ENCODE peak calls at places on chromosomes 3 and 15, in seven cellular contexts. One of them, this sample, is unnamed.

GRCh38 chr3:37862712-37863551 is 1.3 kb downstream of the CTDSPL start:
- DNase-seq in mesenteric fat pad: no peak
- DNase-seq in endothelial cell: no peak
- DNase-seq in HS-5: no peak
- DNase-seq in prostate gland: no peak
- DNase-seq in ELR: peak; percentile 48
- DNase-seq in stimulated activated CD8-positive, alpha-beta memory T cell treated with anti-CD3 and anti-CD28 coated beads, Interleukin-15, amount 100 ng/mL, for 4 hours: no peak
- DNase-seq in this sample: no peak

GRCh38 chr15:71252036-71252898 is 137.0 kb downstream of the THSD4 start:
- DNase-seq in mesenteric fat pad: no peak
- DNase-seq in endothelial cell: no peak
- DNase-seq in HS-5: no peak
- DNase-seq in prostate gland: no peak
- DNase-seq in ELR: peak; percentile 62
- DNase-seq in stimulated activated CD8-positive, alpha-beta memory T cell treated with anti-CD3 and anti-CD28 coated beads, Interleukin-15, amount 100 ng/mL, for 4 hours: no peak
- DNase-seq in this sample: no peak

GRCh38 chr3:33096103-33096868 is 660 bp downstream of the GLB1 start:
- DNase-seq in mesenteric fat pad: no peak
- DNase-seq in endothelial cell: peak; percentile 47
- DNase-seq in HS-5: no peak
- DNase-seq in prostate gland: peak; percentile 19
- DNase-seq in ELR: peak; percentile 52
- DNase-seq in stimulated activated CD8-positive, alpha-beta memory T cell treated with anti-CD3 and anti-CD28 coated beads, Interleukin-15, amount 100 ng/mL, for 4 hours: no peak
- DNase-seq in this sample: peak; percentile 44

GRCh38 chr3:122668930-122669730 is 11.5 kb upstream of the PARP14 start:
- DNase-seq in mesenteric fat pad: no peak
- DNase-seq in endothelial cell: no peak
- DNase-seq in HS-5: peak; percentile 86
- DNase-seq in prostate gland: no peak
- DNase-seq in ELR: peak; percentile 91
- DNase-seq in stimulated activated CD8-positive, alpha-beta memory T cell treated with anti-CD3 and anti-CD28 coated beads, Interleukin-15, amount 100 ng/mL, for 4 hours: no peak
- DNase-seq in this sample: peak; percentile 60

GRCh38 chr15:23529891-23530290 is 35.6 kb upstream of the MKRN3 start:
- DNase-seq in mesenteric fat pad: no peak
- DNase-seq in endothelial cell: no peak
- DNase-seq in HS-5: no peak
- DNase-seq in prostate gland: no peak
- DNase-seq in ELR: no peak
- DNase-seq in stimulated activated CD8-positive, alpha-beta memory T cell treated with anti-CD3 and anti-CD28 coated beads, Interleukin-15, amount 100 ng/mL, for 4 hours: no peak
- DNase-seq in this sample: no peak

GRCh38 chr3:2110597-2111117 is 12.0 kb downstream of the CNTN4 start:
- DNase-seq in mesenteric fat pad: no peak
- DNase-seq in endothelial cell: no peak
- DNase-seq in HS-5: no peak
- DNase-seq in prostate gland: no peak
- DNase-seq in ELR: no peak
- DNase-seq in stimulated activated CD8-positive, alpha-beta memory T cell treated with anti-CD3 and anti-CD28 coated beads, Interleukin-15, amount 100 ng/mL, for 4 hours: no peak
- DNase-seq in this sample: no peak

GRCh38 chr15:60840703-60841411 is 361.9 kb upstream of the ICE2 start:
- DNase-seq in mesenteric fat pad: no peak
- DNase-seq in endothelial cell: no peak
- DNase-seq in HS-5: no peak
- DNase-seq in prostate gland: no peak
- DNase-seq in ELR: no peak
- DNase-seq in stimulated activated CD8-positive, alpha-beta memory T cell treated with anti-CD3 and anti-CD28 coated beads, Interleukin-15, amount 100 ng/mL, for 4 hours: peak; percentile 24
- DNase-seq in this sample: peak; percentile 53

GRCh38 chr3:182925330-182925943 is 54.9 kb downstream of the DCUN1D1 start:
- DNase-seq in mesenteric fat pad: no peak
- DNase-seq in endothelial cell: no peak
- DNase-seq in HS-5: no peak
- DNase-seq in prostate gland: no peak
- DNase-seq in ELR: peak; percentile 4
- DNase-seq in stimulated activated CD8-positive, alpha-beta memory T cell treated with anti-CD3 and anti-CD28 coated beads, Interleukin-15, amount 100 ng/mL, for 4 hours: no peak
- DNase-seq in this sample: no peak

GRCh38 chr3:184448321-184449160 is 68.7 kb downstream of the CHRD start:
- DNase-seq in mesenteric fat pad: no peak
- DNase-seq in endothelial cell: no peak
- DNase-seq in HS-5: peak; percentile 95
- DNase-seq in prostate gland: peak; percentile 56
- DNase-seq in ELR: peak; percentile 96
- DNase-seq in stimulated activated CD8-positive, alpha-beta memory T cell treated with anti-CD3 and anti-CD28 coated beads, Interleukin-15, amount 100 ng/mL, for 4 hours: no peak
- DNase-seq in this sample: no peak

GRCh38 chr15:60079210-60079609 is 75.1 kb downstream of the FOXB1 start:
- DNase-seq in mesenteric fat pad: no peak
- DNase-seq in endothelial cell: peak; percentile 11
- DNase-seq in HS-5: no peak
- DNase-seq in prostate gland: no peak
- DNase-seq in ELR: peak; percentile 27
- DNase-seq in stimulated activated CD8-positive, alpha-beta memory T cell treated with anti-CD3 and anti-CD28 coated beads, Interleukin-15, amount 100 ng/mL, for 4 hours: no peak
- DNase-seq in this sample: no peak

GRCh38 chr3:38648024-38648658 is 1.3 kb downstream of the SCN5A start:
- DNase-seq in mesenteric fat pad: peak; percentile 39
- DNase-seq in endothelial cell: no peak
- DNase-seq in HS-5: no peak
- DNase-seq in prostate gland: no peak
- DNase-seq in ELR: no peak
- DNase-seq in stimulated activated CD8-positive, alpha-beta memory T cell treated with anti-CD3 and anti-CD28 coated beads, Interleukin-15, amount 100 ng/mL, for 4 hours: no peak
- DNase-seq in this sample: no peak

GRCh38 chr3:143120716-143121239 is 1.2 kb downstream of the CHST2 start:
- DNase-seq in mesenteric fat pad: no peak
- DNase-seq in endothelial cell: peak; percentile 54
- DNase-seq in HS-5: no peak
- DNase-seq in prostate gland: no peak
- DNase-seq in ELR: peak; percentile 62
- DNase-seq in stimulated activated CD8-positive, alpha-beta memory T cell treated with anti-CD3 and anti-CD28 coated beads, Interleukin-15, amount 100 ng/mL, for 4 hours: peak; percentile 3
- DNase-seq in this sample: peak; percentile 53

GRCh38 chr3:10085738-10086137 is 22.3 kb downstream of the FANCD2OS start:
- DNase-seq in mesenteric fat pad: no peak
- DNase-seq in endothelial cell: no peak
- DNase-seq in HS-5: no peak
- DNase-seq in prostate gland: peak; percentile 11
- DNase-seq in ELR: no peak
- DNase-seq in stimulated activated CD8-positive, alpha-beta memory T cell treated with anti-CD3 and anti-CD28 coated beads, Interleukin-15, amount 100 ng/mL, for 4 hours: no peak
- DNase-seq in this sample: no peak

GRCh38 chr3:49930922-49931321 is 1.3 kb upstream of the MON1A start:
- DNase-seq in mesenteric fat pad: no peak
- DNase-seq in endothelial cell: peak; percentile 30
- DNase-seq in HS-5: no peak
- DNase-seq in prostate gland: no peak
- DNase-seq in ELR: peak; percentile 40
- DNase-seq in stimulated activated CD8-positive, alpha-beta memory T cell treated with anti-CD3 and anti-CD28 coated beads, Interleukin-15, amount 100 ng/mL, for 4 hours: no peak
- DNase-seq in this sample: no peak

GRCh38 chr15:82995938-82996337 is 9.9 kb downstream of the RAMAC start:
- DNase-seq in mesenteric fat pad: no peak
- DNase-seq in endothelial cell: no peak
- DNase-seq in HS-5: no peak
- DNase-seq in prostate gland: no peak
- DNase-seq in ELR: no peak
- DNase-seq in stimulated activated CD8-positive, alpha-beta memory T cell treated with anti-CD3 and anti-CD28 coated beads, Interleukin-15, amount 100 ng/mL, for 4 hours: no peak
- DNase-seq in this sample: no peak

GRCh38 chr15:69389426-69389825 is 24.7 kb upstream of the KIF23 start:
- DNase-seq in mesenteric fat pad: no peak
- DNase-seq in endothelial cell: no peak
- DNase-seq in HS-5: no peak
- DNase-seq in prostate gland: no peak
- DNase-seq in ELR: no peak
- DNase-seq in stimulated activated CD8-positive, alpha-beta memory T cell treated with anti-CD3 and anti-CD28 coated beads, Interleukin-15, amount 100 ng/mL, for 4 hours: no peak
- DNase-seq in this sample: no peak

GRCh38 chr15:95025924-95026728 is 794.8 kb downstream of the MCTP2 start:
- DNase-seq in mesenteric fat pad: no peak
- DNase-seq in endothelial cell: peak; percentile 73
- DNase-seq in HS-5: peak; percentile 47
- DNase-seq in prostate gland: no peak
- DNase-seq in ELR: peak; percentile 55
- DNase-seq in stimulated activated CD8-positive, alpha-beta memory T cell treated with anti-CD3 and anti-CD28 coated beads, Interleukin-15, amount 100 ng/mL, for 4 hours: no peak
- DNase-seq in this sample: peak; percentile 11